ENCODE peak calls at places on chromosomes 7 and 10, in six cellular contexts. O is activated naive CD8-positive, alpha-beta T cell treated with anti-CD3 and anti-CD28 coated beads, Interleukin-2, amount 50 U/mL, for 24 hours; X is HFFc6; Q is GM23248; P is left kidney; I is DND-41. D is an unnamed sample.
A peak's percentile ranks its signal among the peaks of the same experiment; 100 is the strongest.

GRCh38 chr10:108653466-108653865 is 1269.8 kb downstream of the XPNPEP1 start:
- DNase-seq in O (no peak), X (no peak), Q (peak; percentile 44), P (no peak), I (no peak), D (peak; percentile 22)

GRCh38 chr10:101568054-101568745 is 19.9 kb downstream of the POLL start:
- DNase-seq in O (no peak), X (no peak), Q (no peak), P (no peak), I (no peak), D (no peak)

GRCh38 chr7:149688836-149689590 is 84.4 kb downstream of the ZNF467 start:
- DNase-seq in O (no peak), X (no peak), Q (no peak), P (no peak), I (no peak), D (no peak)

GRCh38 chr10:73762915-73763314 is 18.7 kb downstream of the SEC24C start:
- DNase-seq in O (no peak), X (peak; percentile 55), Q (peak; percentile 71), P (no peak), I (no peak), D (no peak)

GRCh38 chr10:127044191-127044590 is 139.0 kb downstream of the DOCK1 start:
- DNase-seq in O (no peak), X (no peak), Q (no peak), P (no peak), I (no peak), D (no peak)

GRCh38 chr10:25015927-25016348 is at the start of gene ENKUR:
- DNase-seq in O (peak; percentile 94), X (peak; percentile 90), Q (peak; percentile 92), P (peak; percentile 98), I (peak; percentile 90), D (peak; percentile 97)

GRCh38 chr10:44831581-44831980 is 79.6 kb upstream of the TMEM72 start:
- DNase-seq in O (no peak), X (no peak), Q (no peak), P (no peak), I (no peak), D (no peak)

GRCh38 chr10:69494626-69495558 is 43.6 kb downstream of the TSPAN15 start:
- DNase-seq in O (no peak), X (no peak), Q (no peak), P (peak; percentile 43), I (no peak), D (no peak)

GRCh38 chr7:1708640-1709249 is 38.7 kb downstream of the ELFN1 start:
- DNase-seq in O (no peak), X (no peak), Q (no peak), P (no peak), I (no peak), D (no peak)

GRCh38 chr7:96088579-96088978 is 233.3 kb downstream of the SLC25A13 start:
- DNase-seq in O (no peak), X (no peak), Q (no peak), P (no peak), I (no peak), D (no peak)

GRCh38 chr7:153413199-153413539 is 639.0 kb upstream of the DPP6 start:
- DNase-seq in O (no peak), X (no peak), Q (no peak), P (no peak), I (no peak), D (no peak)

GRCh38 chr7:37284805-37285211 is 163.9 kb downstream of the ELMO1 start:
- DNase-seq in O (peak; percentile 35), X (no peak), Q (peak; percentile 2), P (peak; percentile 73), I (peak; percentile 35), D (peak; percentile 33)

GRCh38 chr10:78754269-78755074 is 314.3 kb upstream of the ZMIZ1 start:
- DNase-seq in O (no peak), X (peak; percentile 67), Q (peak; percentile 47), P (peak; percentile 86), I (no peak), D (peak; percentile 89)

GRCh38 chr10:7720478-7720877 is 17.4 kb downstream of the ITIH2 start:
- DNase-seq in O (no peak), X (no peak), Q (no peak), P (no peak), I (no peak), D (no peak)

GRCh38 chr7:130084037-130084875 is 13.9 kb downstream of the KLHDC10 start:
- DNase-seq in O (no peak), X (no peak), Q (no peak), P (no peak), I (no peak), D (no peak)

GRCh38 chr7:79652619-79653018 is 199.2 kb upstream of the MAGI2 start:
- DNase-seq in O (no peak), X (no peak), Q (no peak), P (no peak), I (no peak), D (peak; percentile 31)

GRCh38 chr7:142785841-142786250 is 15.1 kb downstream of the PRSS2 start:
- DNase-seq in O (peak; percentile 68), X (no peak), Q (no peak), P (no peak), I (no peak), D (no peak)

GRCh38 chr7:1447551-1448244 is 11.6 kb downstream of the MICALL2 start:
- DNase-seq in O (no peak), X (no peak), Q (peak; percentile 28), P (no peak), I (no peak), D (no peak)

GRCh38 chr10:99605351-99605750 is 14.9 kb downstream of the SLC25A28 start:
- DNase-seq in O (no peak), X (no peak), Q (no peak), P (no peak), I (no peak), D (no peak)

GRCh38 chr10:1120761-1121160 is 64.6 kb downstream of the WDR37 start:
- DNase-seq in O (no peak), X (no peak), Q (no peak), P (peak; percentile 91), I (no peak), D (no peak)

GRCh38 chr7:158284121-158284520 is 303.5 kb downstream of the PTPRN2 start:
- DNase-seq in O (no peak), X (no peak), Q (no peak), P (no peak), I (no peak), D (no peak)